ENCODE peak calls at places on chromosomes 1 and 21, in ten cellular contexts. K is neuronal stem cell, C is hepatocyte, A is stomach, P is left lung, W is body of pancreas, X is aorta, U is GM23248, Z is SJSA1, Q is cardiac muscle cell. B is an unnamed sample.

GRCh38 chr1:210347112-210347511 is 18.4 kb downstream of the HHAT start:
- DNase-seq in Q (no peak), X (no peak), A (no peak), P (no peak), U (peak; percentile 35), Z (no peak), C (no peak), K (no peak), W (no peak), B (no peak)

GRCh38 chr1:32393832-32394140 is 455 bp downstream of the BSDC1 start:
- DNase-seq in K (no peak), Z (peak; percentile 48), A (peak; percentile 59), X (no peak), U (peak; percentile 76), C (peak; percentile 76), W (peak; percentile 54), P (no peak), Q (peak; percentile 28), B (no peak)

GRCh38 chr1:166489670-166490436 is 323.1 kb upstream of the FAM78B start:
- DNase-seq in Q (no peak), K (no peak), A (no peak), U (peak; percentile 29), Z (no peak), X (no peak), W (no peak), C (no peak), P (peak; percentile 36), B (no peak)

GRCh38 chr1:227372662-227373061 is 54.4 kb upstream of the CDC42BPA start:
- DNase-seq in U (peak; percentile 68), K (no peak), Q (peak; percentile 70), W (no peak), C (no peak), Z (no peak), X (peak; percentile 49), P (no peak), A (peak; percentile 57), B (no peak)

GRCh38 chr1:174149216-174149615 is 10.1 kb upstream of the RABGAP1L start:
- DNase-seq in W (no peak), C (no peak), P (no peak), X (no peak), Z (no peak), K (no peak), A (no peak), Q (no peak), U (no peak), B (no peak)

GRCh38 chr1:3074800-3075199 is 5.8 kb downstream of the PRDM16 start:
- DNase-seq in A (peak; percentile 77), X (no peak), U (no peak), K (no peak), Z (no peak), W (peak; percentile 34), Q (no peak), C (no peak), P (peak; percentile 72), B (no peak)

GRCh38 chr21:38841472-38841871 is 35.7 kb downstream of the ETS2 start:
- DNase-seq in C (no peak), A (no peak), K (no peak), Q (no peak), W (no peak), Z (peak; percentile 10), X (no peak), P (no peak), U (peak; percentile 6), B (no peak)

GRCh38 chr1:188065917-188066316 is 1237.2 kb downstream of the PLA2G4A start:
- DNase-seq in P (no peak), K (no peak), Q (no peak), A (no peak), X (no peak), U (no peak), C (no peak), W (no peak), Z (no peak), B (no peak)

GRCh38 chr1:207903053-207903452 is 7.9 kb downstream of the CD34 start:
- DNase-seq in U (no peak), X (no peak), C (no peak), P (no peak), Z (no peak), W (no peak), A (no peak), K (no peak), Q (no peak), B (no peak)

DNA sequence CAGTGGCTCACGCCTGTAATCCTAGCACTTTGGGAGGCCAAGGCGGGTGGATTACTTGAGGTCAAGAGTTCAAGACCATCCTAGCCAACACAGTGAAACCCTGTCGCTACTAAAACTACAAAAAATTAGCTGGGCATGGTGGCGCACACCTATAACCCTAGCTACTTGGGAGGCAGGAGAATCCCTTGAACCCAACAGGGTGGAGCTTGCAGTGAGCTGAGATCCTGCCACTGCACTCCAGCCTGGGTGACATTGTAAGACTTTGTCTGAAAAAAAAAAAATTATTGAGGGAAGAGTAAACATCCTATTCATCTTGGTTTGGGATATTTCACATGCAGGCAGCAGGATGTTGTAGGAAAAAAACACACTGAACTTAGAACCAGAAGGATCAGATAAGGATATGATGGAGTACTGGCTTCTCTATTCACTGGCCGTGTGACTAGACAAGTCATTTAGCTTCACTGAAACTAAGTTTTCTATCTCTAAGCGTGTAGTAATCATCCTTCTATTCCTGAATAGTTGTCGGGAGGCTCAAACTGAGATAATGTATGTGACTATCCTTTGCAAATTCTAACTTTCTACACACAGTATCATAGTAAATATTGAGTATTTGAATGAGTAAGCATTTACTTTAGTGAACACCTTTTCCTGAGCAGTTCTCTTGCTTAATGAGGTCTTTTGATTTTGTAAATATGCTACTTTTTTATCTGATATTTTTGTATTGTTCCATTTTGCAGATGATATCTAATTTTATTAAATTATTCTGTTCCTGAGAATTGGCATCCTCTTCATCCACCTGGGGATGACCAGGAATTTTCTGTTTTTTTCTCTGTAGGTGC is 18.1 kb downstream of the CAP1 start:
- DNase-seq in U (no peak), Z (no peak), Q (peak; percentile 33), W (no peak), X (no peak), C (peak; percentile 22), A (no peak), K (no peak), P (no peak), B (no peak)
- H3K4me1 ChIP-seq in U (peaks cover 33% of the 10 kb centered on the region), Z (peaks cover 32% of the 10 kb centered on the region), Q (no peaks in the 10 kb centered on the region), W (peaks cover 16% of the 10 kb centered on the region), X (peaks cover 10% of the 10 kb centered on the region), C (peaks cover 18% of the 10 kb centered on the region), A (peaks cover 98% of the 10 kb centered on the region), K (no peaks in the 10 kb centered on the region), P (peaks cover 23% of the 10 kb centered on the region), B (no peaks in the 10 kb centered on the region)

GRCh38 chr1:162236622-162237021 is 140.0 kb downstream of the SPATA46 start:
- DNase-seq in K (no peak), Q (no peak), X (no peak), P (no peak), C (no peak), W (no peak), U (no peak), A (no peak), Z (no peak), B (no peak)
- H3K27me3 ChIP-seq in K (no peaks in the 10 kb centered on the region), Q (no peaks in the 10 kb centered on the region), X (no peaks in the 10 kb centered on the region), P (no peaks in the 10 kb centered on the region), C (no peaks in the 10 kb centered on the region), W (no peaks in the 10 kb centered on the region), U (no peaks in the 10 kb centered on the region), A (no peaks in the 10 kb centered on the region), Z (peaks cover 15% of the 10 kb centered on the region), B (no peaks in the 10 kb centered on the region)

GRCh38 chr1:206591696-206592095 is 20.6 kb downstream of the EIF2D start:
- DNase-seq in K (no peak), P (no peak), Q (no peak), A (no peak), Z (no peak), X (no peak), U (no peak), C (no peak), W (no peak), B (no peak)
- H3K4me1 ChIP-seq in K (peaks cover 8% of the 10 kb centered on the region), P (peaks cover 4% of the 10 kb centered on the region), Q (no peaks in the 10 kb centered on the region), A (peaks cover 50% of the 10 kb centered on the region), Z (peaks cover 28% of the 10 kb centered on the region), X (no peaks in the 10 kb centered on the region), U (peaks cover 30% of the 10 kb centered on the region), C (no peaks in the 10 kb centered on the region), W (peaks cover 3% of the 10 kb centered on the region), B (no peaks in the 10 kb centered on the region)

GRCh38 chr1:240993004-240993403 is 364.0 kb downstream of the RGS7 start:
- DNase-seq in Q (no peak), K (no peak), U (no peak), C (no peak), P (no peak), X (no peak), A (no peak), W (no peak), Z (no peak), B (no peak)
- H3K27me3 ChIP-seq in Q (no peaks in the 10 kb centered on the region), K (no peaks in the 10 kb centered on the region), U (peaks cover 29% of the 10 kb centered on the region), C (no peaks in the 10 kb centered on the region), P (no peaks in the 10 kb centered on the region), X (no peaks in the 10 kb centered on the region), A (no peaks in the 10 kb centered on the region), W (no peaks in the 10 kb centered on the region), Z (peaks cover 19% of the 10 kb centered on the region), B (no peaks in the 10 kb centered on the region)

GRCh38 chr1:234542211-234542850 is 63.4 kb upstream of the TARBP1 start:
- DNase-seq in W (no peak), X (no peak), P (no peak), C (no peak), U (no peak), Q (no peak), K (no peak), Z (no peak), A (peak; percentile 50), B (no peak)

GRCh38 chr1:234546387-234546704 is 63.6 kb downstream of the IRF2BP2 start:
- DNase-seq in P (no peak), A (no peak), U (no peak), X (no peak), W (no peak), K (no peak), C (no peak), Z (no peak), Q (no peak), B (no peak)

GRCh38 chr1:234545512-234546386 is 64.2 kb downstream of the IRF2BP2 start:
- DNase-seq in Q (no peak), W (peak; percentile 73), A (no peak), K (no peak), X (no peak), U (no peak), C (peak; percentile 82), Z (no peak), P (no peak), B (no peak)

GRCh38 chr1:234543442-234544093 is 64.6 kb upstream of the TARBP1 start:
- DNase-seq in U (no peak), Z (no peak), Q (no peak), C (no peak), K (no peak), A (no peak), X (no peak), W (peak; percentile 62), P (no peak), B (no peak)

GRCh38 chr1:234544094-234544579 is 65.2 kb upstream of the TARBP1 start:
- DNase-seq in C (peak; percentile 93), X (peak; percentile 80), W (peak; percentile 56), P (peak; percentile 61), A (peak; percentile 58), Z (peak; percentile 76), Q (peak; percentile 98), U (peak; percentile 96), K (no peak), B (no peak)
- H3K4me1 ChIP-seq in C (peaks cover 43% of the 10 kb centered on the region), X (peaks cover 5% of the 10 kb centered on the region), W (peaks cover 51% of the 10 kb centered on the region), P (no peaks in the 10 kb centered on the region), A (peaks cover 56% of the 10 kb centered on the region), Z (peaks cover 32% of the 10 kb centered on the region), Q (peaks cover 57% of the 10 kb centered on the region), U (peaks cover 7% of the 10 kb centered on the region), K (peaks cover 33% of the 10 kb centered on the region), B (no peaks in the 10 kb centered on the region)